ENCODE peak calls at places on chromosomes 13 and 19, in seven cellular contexts. V is psoas muscle, J is left ventricle myocardium inferior, U is WERI-Rb-1, C is heart right ventricle, K is PC-3, G is neural progenitor cell. I is an unnamed sample.
A peak's percentile ranks its signal among the peaks of the same experiment; 100 is the strongest.

GRCh38 chr13:25095862-25096453 is at the start of gene PABPC3:
- DNase-seq in V (no peak), G (no peak), C (no peak), U (no peak), K (no peak), J (no peak), I (no peak)

GRCh38 chr13:44101347-44102083 is 221.8 kb downstream of the LACC1 start:
- DNase-seq in J (no peak), G (no peak), C (no peak), U (no peak), K (no peak), V (no peak), I (no peak)

GRCh38 chr13:105678072-105678471 is 857.4 kb downstream of the EFNB2 start:
- DNase-seq in U (no peak), K (no peak), G (no peak), J (no peak), C (no peak), V (no peak), I (no peak)

GRCh38 chr13:48492123-48493075 is 40.5 kb downstream of the RCBTB2 start:
- DNase-seq in G (no peak), U (no peak), K (no peak), V (peak; percentile 76), C (peak; percentile 79), J (peak; percentile 82), I (peak; percentile 92)

GRCh38 chr13:36778083-36778671 is 40.8 kb upstream of the RFXAP start:
- DNase-seq in U (no peak), G (peak; percentile 91), V (no peak), K (peak; percentile 17), J (no peak), C (no peak), I (no peak)

GRCh38 chr19:56978023-56978565 is 137.6 kb upstream of the PEG3 start:
- DNase-seq in C (no peak), U (no peak), K (no peak), G (no peak), J (no peak), V (no peak), I (no peak)

GRCh38 chr19:9309139-9309973 is at the start of gene ZNF699:
- DNase-seq in J (peak; percentile 99), U (peak; percentile 99), K (peak; percentile 100), C (peak; percentile 98), V (peak; percentile 99), G (peak; percentile 100), I (peak; percentile 99)

GRCh38 chr19:52943884-52944643 is 18.6 kb downstream of the ZNF816 start:
- DNase-seq in V (no peak), U (peak; percentile 90), G (no peak), K (peak; percentile 50), C (no peak), J (no peak), I (no peak)

GRCh38 chr19:6271721-6272410 is 7.9 kb downstream of the MLLT1 start:
- DNase-seq in V (peak; percentile 91), J (peak; percentile 93), C (peak; percentile 92), U (peak; percentile 46), K (peak; percentile 30), G (peak; percentile 31), I (peak; percentile 77)

GRCh38 chr19:39497850-39498261 is 891 bp upstream of the DLL3 start:
- DNase-seq in V (no peak), J (no peak), U (peak; percentile 83), C (peak; percentile 49), G (peak; percentile 89), K (peak; percentile 33), I (no peak)

GRCh38 chr19:17125728-17126677 is 50.4 kb downstream of the MYO9B start:
- DNase-seq in K (no peak), G (no peak), C (peak; percentile 64), J (peak; percentile 62), V (peak; percentile 66), U (peak; percentile 69), I (peak; percentile 91)

DNA sequence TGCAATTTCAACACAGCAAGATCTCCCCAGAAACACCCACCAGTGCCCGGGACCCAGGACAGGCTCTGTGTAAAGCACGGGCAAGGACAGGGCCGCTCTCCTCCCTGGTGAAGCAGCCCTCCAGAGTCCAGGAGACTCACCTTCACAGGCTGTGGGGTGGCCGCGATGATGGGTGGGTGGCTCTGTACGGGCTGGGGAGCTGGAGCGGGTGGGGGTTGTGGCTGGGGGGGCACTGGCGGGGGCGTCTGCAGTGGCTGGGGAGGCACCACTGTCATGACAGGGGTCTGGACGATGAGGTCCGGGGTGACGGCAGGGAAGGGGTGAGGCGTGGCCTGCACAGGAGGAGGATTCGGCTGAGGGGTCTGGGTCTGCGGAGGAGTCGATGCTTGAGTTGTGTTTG is 33.0 kb upstream of the EPHX3 start:
- DNase-seq in K (no peak), V (no peak), J (no peak), C (no peak), G (no peak), U (peak; percentile 4), I (no peak)
- H3K27ac ChIP-seq in K (no peak overlapping the region), V (peak overlapping the region; percentile 78), J (peak overlapping the region; percentile 76), C (peak overlapping the region; percentile 20), G (no peak overlapping the region), U (peak overlapping the region; percentile 48), I (no peak overlapping the region)

DNA sequence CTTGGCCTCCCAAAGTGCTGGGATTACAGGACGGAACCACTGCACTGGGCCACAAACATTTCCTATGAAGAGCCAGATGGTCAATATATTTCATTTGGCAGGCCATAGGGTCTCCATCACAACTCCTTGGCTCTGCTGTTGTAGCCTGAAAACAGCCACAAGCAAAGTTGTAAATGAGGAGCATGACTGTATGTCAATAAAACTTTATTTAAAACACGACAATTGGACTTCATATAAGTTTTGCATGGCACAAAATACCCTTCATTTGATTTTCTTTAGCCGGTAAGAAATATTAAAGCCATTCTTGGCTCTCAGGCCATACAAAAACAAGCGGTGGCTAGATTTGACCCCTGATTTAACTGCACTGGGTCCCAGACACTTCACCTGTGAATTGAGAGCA is 3.1 kb upstream of the FPR1 start:
- DNase-seq in U (no peak), J (no peak), V (no peak), G (no peak), C (no peak), K (no peak), I (no peak)
- H3K27ac ChIP-seq in U (no peak overlapping the region), J (peak overlapping the region; percentile 19), V (no peak overlapping the region), G (no peak overlapping the region), C (no peak overlapping the region), K (no peak overlapping the region), I (no peak overlapping the region)

GRCh38 chr13:41670873-41671443 is 213.6 kb downstream of the RGCC start:
- DNase-seq in J (no peak), V (no peak), K (peak; percentile 79), C (no peak), U (no peak), G (no peak), I (no peak)

DNA sequence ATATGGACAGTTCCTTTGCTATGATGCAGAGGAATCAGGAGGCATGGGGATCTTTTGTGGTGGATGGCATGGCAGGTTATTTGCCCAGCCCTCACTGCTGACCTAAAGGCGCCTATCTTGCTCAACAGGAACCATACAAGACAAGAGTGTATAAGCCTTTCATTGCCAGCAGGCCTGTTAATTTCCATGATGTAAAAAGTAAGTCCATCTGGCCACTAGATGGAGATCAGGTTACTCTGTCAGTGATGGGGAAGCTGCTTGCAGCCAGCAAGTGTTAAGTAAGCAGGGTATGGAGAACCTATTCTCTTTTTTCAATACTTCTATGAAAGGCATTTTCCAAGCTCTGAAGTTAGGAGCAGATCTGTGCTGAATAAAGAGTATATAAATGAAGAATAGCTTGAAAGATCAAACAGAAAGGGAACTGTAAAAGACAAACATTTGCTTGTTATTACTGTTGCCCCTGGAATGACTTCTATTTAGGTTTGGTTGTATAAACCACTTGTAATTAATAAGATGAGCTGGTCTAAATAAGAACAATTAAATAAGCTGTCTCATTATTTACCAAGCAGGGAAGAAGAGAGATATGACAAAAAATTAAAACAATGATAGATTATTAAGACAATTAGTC is 210.9 kb downstream of the RGCC start:
- DNase-seq in U (peak; percentile 29), K (peak; percentile 84), V (peak; percentile 18), G (peak; percentile 86), J (no peak), C (no peak), I (no peak)
- H3K27ac ChIP-seq in U (no peak overlapping the region), K (no peak overlapping the region), V (no peak overlapping the region), G (no peak overlapping the region), J (no peak overlapping the region), C (no peak overlapping the region), I (no peak overlapping the region)

GRCh38 chr19:51546107-51546649 is 14.7 kb upstream of the SIGLEC6 start:
- DNase-seq in U (no peak), J (no peak), V (no peak), C (no peak), K (no peak), G (no peak), I (no peak)
- H3K27ac ChIP-seq in U (no peak overlapping the region), J (no peak overlapping the region), V (no peak overlapping the region), C (no peak overlapping the region), K (no peak overlapping the region), G (no peak overlapping the region), I (no peak overlapping the region)